ENCODE peak calls at places on chromosomes 2 and 18, in nine cellular contexts. B is heart right ventricle, U is GM23248, T is suprapubic skin, O is psoas muscle, P is cardiac muscle cell, E is heart left ventricle, Z is colonic mucosa, I is SK-N-MC. H is an unnamed sample.

GRCh38 chr2:238170386-238171071 is 11.8 kb downstream of the ERFE start:
- DNase-seq in B (no peak), I (no peak), T (no peak), U (peak; percentile 21), O (no peak), P (no peak), E (peak; percentile 27), Z (no peak), H (no peak)

GRCh38 chr2:54083021-54083420 is 32.4 kb upstream of the ACYP2 start:
- DNase-seq in T (no peak), P (no peak), O (no peak), E (no peak), B (no peak), I (no peak), U (no peak), Z (no peak), H (no peak)

GRCh38 chr2:239138610-239139009 is 262.2 kb downstream of the HDAC4 start:
- DNase-seq in E (no peak), B (no peak), T (no peak), P (no peak), O (peak; percentile 32), U (no peak), Z (no peak), I (no peak), H (no peak)

GRCh38 chr18:51135361-51135760 is 62.1 kb downstream of the MEX3C start:
- DNase-seq in B (no peak), I (no peak), P (no peak), T (no peak), E (no peak), U (peak; percentile 89), Z (no peak), O (no peak), H (no peak)

GRCh38 chr2:9164112-9164608 is 42.5 kb upstream of the ASAP2 start:
- DNase-seq in O (no peak), P (no peak), Z (no peak), U (peak; percentile 17), T (no peak), E (no peak), I (no peak), B (no peak), H (no peak)

GRCh38 chr2:30078521-30078920 is 68.3 kb upstream of the YPEL5 start:
- DNase-seq in Z (no peak), E (no peak), I (no peak), P (no peak), B (no peak), T (no peak), U (peak; percentile 36), O (no peak), H (no peak)

GRCh38 chr2:223457301-223457700 is 144.9 kb downstream of the SCG2 start:
- DNase-seq in P (no peak), I (no peak), B (no peak), Z (no peak), E (no peak), T (no peak), U (no peak), O (no peak), H (no peak)

GRCh38 chr2:85776672-85777071 is 22.9 kb downstream of the ATOH8 start:
- DNase-seq in T (no peak), B (no peak), O (no peak), E (peak; percentile 31), P (no peak), Z (no peak), I (no peak), U (no peak), H (no peak)

GRCh38 chr2:47334356-47335136 is 68.4 kb upstream of the MSH2 start:
- DNase-seq in Z (no peak), U (no peak), B (no peak), E (peak; percentile 51), T (no peak), I (no peak), P (no peak), O (no peak), H (no peak)

GRCh38 chr2:69474688-69475087 is 37.5 kb upstream of the NFU1 start:
- DNase-seq in E (no peak), I (no peak), P (no peak), T (no peak), Z (no peak), O (no peak), U (no peak), B (no peak), H (no peak)

GRCh38 chr18:32440478-32440877 is 30.2 kb downstream of the GAREM1 start:
- DNase-seq in B (no peak), T (no peak), U (no peak), P (no peak), O (no peak), I (no peak), E (no peak), Z (no peak), H (no peak)

GRCh38 chr2:219181531-219181930 is 3.5 kb downstream of the RETREG2 start:
- DNase-seq in I (no peak), Z (peak; percentile 10), U (no peak), O (no peak), E (no peak), P (no peak), T (no peak), B (no peak), H (no peak)

GRCh38 chr18:44852818-44853217 is 172.1 kb downstream of the SETBP1 start:
- DNase-seq in Z (no peak), U (no peak), B (peak; percentile 45), E (no peak), T (no peak), P (peak; percentile 38), I (no peak), O (no peak), H (no peak)

GRCh38 chr2:118246726-118247125 is 158.5 kb downstream of the INSIG2 start:
- DNase-seq in E (peak; percentile 54), Z (no peak), T (no peak), O (peak; percentile 54), P (no peak), U (peak; percentile 96), I (no peak), B (peak; percentile 57), H (peak; percentile 18)

GRCh38 chr2:207513577-207514257 is 16.0 kb upstream of the CREB1 start:
- DNase-seq in I (no peak), P (no peak), U (peak; percentile 96), E (no peak), B (no peak), T (no peak), O (no peak), Z (no peak), H (no peak)

GRCh38 chr2:168316073-168316440 is 68.7 kb upstream of the STK39 start:
- DNase-seq in U (peak; percentile 37), Z (no peak), P (no peak), I (no peak), T (no peak), B (no peak), E (no peak), O (no peak), H (no peak)

GRCh38 chr2:201126308-201127127 is 10.6 kb downstream of the CFLAR start:
- DNase-seq in O (no peak), I (no peak), U (peak; percentile 48), T (no peak), Z (no peak), E (no peak), B (no peak), P (no peak), H (no peak)

GRCh38 chr2:33111002-33111446 is 164.3 kb downstream of the LTBP1 start:
- DNase-seq in E (peak; percentile 53), P (no peak), Z (no peak), O (no peak), T (no peak), I (no peak), U (peak; percentile 39), B (no peak), H (no peak)

GRCh38 chr18:9613550-9614400 is 584 bp downstream of the PPP4R1 start:
- DNase-seq in B (peak; percentile 64), U (peak; percentile 76), E (peak; percentile 77), P (peak; percentile 73), O (peak; percentile 76), T (peak; percentile 87), Z (peak; percentile 69), I (no peak), H (peak; percentile 55)

GRCh38 chr2:144510206-144510991 is 9.5 kb downstream of the ZEB2 start:
- DNase-seq in T (no peak), I (no peak), O (no peak), U (peak; percentile 80), E (peak; percentile 63), P (peak; percentile 58), Z (no peak), B (peak; percentile 55), H (no peak)

GRCh38 chr2:85019121-85019520 is 48.2 kb downstream of the KCMF1 start:
- DNase-seq in E (no peak), Z (no peak), P (no peak), I (no peak), B (no peak), U (no peak), O (no peak), T (no peak), H (no peak)

GRCh38 chr2:229586746-229587705 is 127.3 kb downstream of the DNER start:
- DNase-seq in T (peak; percentile 86), O (peak; percentile 82), U (peak; percentile 88), Z (peak; percentile 72), P (peak; percentile 90), B (peak; percentile 76), E (peak; percentile 75), I (peak; percentile 42), H (peak; percentile 71)
- H3K4me3 ChIP-seq in T (peak overlapping the region; percentile 21), O (peak overlapping the region; percentile 30), U (peak overlapping the region; percentile 65), Z (no peak overlapping the region), P (no peak overlapping the region), B (peak overlapping the region; percentile 37), E (peak overlapping the region; percentile 27), I (peak overlapping the region; percentile 34), H (peak overlapping the region; percentile 22)

GRCh38 chr2:228417526-228417925 is 236.0 kb upstream of the SPHKAP start:
- DNase-seq in E (no peak), T (no peak), U (peak; percentile 41), B (no peak), O (no peak), Z (no peak), I (no peak), P (no peak), H (no peak)

DNA sequence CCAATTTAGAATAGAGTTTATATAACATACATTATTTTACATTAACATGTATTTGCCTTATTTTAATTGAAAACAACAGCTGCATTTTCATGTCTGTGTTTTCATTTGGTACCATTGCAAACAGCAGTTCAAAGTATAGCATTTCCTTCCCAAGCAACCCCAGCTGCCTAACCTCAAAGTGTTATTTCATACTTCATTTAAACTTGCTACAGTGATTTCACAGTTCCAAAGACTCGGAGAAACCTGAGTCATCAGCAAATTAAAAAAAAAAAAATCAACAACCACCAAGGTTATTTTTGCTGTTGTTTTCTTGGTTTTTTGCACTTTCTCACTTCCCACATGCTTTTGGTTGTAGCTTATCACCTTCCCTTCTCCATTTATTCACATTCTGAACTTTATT is 236.5 kb upstream of the SPHKAP start:
- DNase-seq in B (no peak), U (peak; percentile 37), I (no peak), O (no peak), P (no peak), T (no peak), Z (no peak), E (no peak), H (no peak)
- H3K9me3 ChIP-seq in B (no peaks in the 10 kb centered on the region), U (no peaks in the 10 kb centered on the region), I (no peaks in the 10 kb centered on the region), O (no peaks in the 10 kb centered on the region), P (no peaks in the 10 kb centered on the region), T (no peaks in the 10 kb centered on the region), Z (no peaks in the 10 kb centered on the region), E (no peaks in the 10 kb centered on the region), H (no peaks in the 10 kb centered on the region)

GRCh38 chr2:26709323-26710110 is 17.0 kb downstream of the KCNK3 start:
- DNase-seq in B (no peak), T (no peak), U (no peak), I (no peak), Z (no peak), E (no peak), O (no peak), P (peak; percentile 55), H (no peak)
- H3K27ac ChIP-seq in B (peak overlapping the region; percentile 69), T (no peak overlapping the region), U (no peak overlapping the region), I (no peak overlapping the region), Z (no peak overlapping the region), E (peak overlapping the region; percentile 75), O (no peak overlapping the region), P (peak overlapping the region; percentile 84), H (no peak overlapping the region)

GRCh38 chr2:196592331-196592911 is 47.1 kb upstream of the CCDC150 start:
- DNase-seq in P (no peak), I (no peak), E (peak; percentile 41), O (no peak), U (peak; percentile 76), Z (peak; percentile 20), T (no peak), B (peak; percentile 14), H (peak; percentile 53)
- H3K4me3 ChIP-seq in P (peak overlapping the region; percentile 92), I (peak overlapping the region; percentile 84), E (peak overlapping the region; percentile 71), O (peak overlapping the region; percentile 76), U (peak overlapping the region; percentile 84), Z (peak overlapping the region; percentile 45), T (peak overlapping the region; percentile 88), B (peak overlapping the region; percentile 76), H (peak overlapping the region; percentile 63)

H was measured in breast epithelium.